ENCODE peak calls at places on chromosome 21, in six cellular contexts. One of them, this sample, is unnamed.

GRCh38 chr21:16291296-16291695 is 561.5 kb downstream of the USP25 start:
- DNase-seq in H9: no peak
- DNase-seq in IMR-90: no peak
- DNase-seq in endothelial cell of umbilical vein: no peak
- DNase-seq in HCT116: no peak
- DNase-seq in fibroblast of lung: no peak
- DNase-seq in this sample: no peak

GRCh38 chr21:37800496-37801061 is 115.7 kb downstream of the KCNJ6 start:
- DNase-seq in HCT116: no peak
- DNase-seq in endothelial cell of umbilical vein: peak; percentile 23
- DNase-seq in fibroblast of lung: peak; percentile 33
- DNase-seq in H9: no peak
- DNase-seq in IMR-90: peak; percentile 25
- DNase-seq in this sample: no peak

GRCh38 chr21:37915516-37915915 is 741 bp downstream of the KCNJ6 start:
- DNase-seq in fibroblast of lung: no peak
- DNase-seq in IMR-90: no peak
- DNase-seq in H9: peak; percentile 43
- DNase-seq in endothelial cell of umbilical vein: no peak
- DNase-seq in HCT116: no peak
- DNase-seq in this sample: no peak

GRCh38 chr21:15682977-15683376 is 46.8 kb upstream of the USP25 start:
- DNase-seq in H9: no peak
- DNase-seq in fibroblast of lung: peak; percentile 47
- DNase-seq in IMR-90: peak; percentile 57
- DNase-seq in endothelial cell of umbilical vein: peak; percentile 92
- DNase-seq in HCT116: no peak
- DNase-seq in this sample: peak; percentile 47

GRCh38 chr21:28268685-28269084 is 724.0 kb downstream of the LTN1 start:
- DNase-seq in H9: no peak
- DNase-seq in fibroblast of lung: no peak
- DNase-seq in HCT116: no peak
- DNase-seq in endothelial cell of umbilical vein: no peak
- DNase-seq in IMR-90: no peak
- DNase-seq in this sample: no peak

GRCh38 chr21:38351961-38352521 is 95.2 kb downstream of the KCNJ15 start:
- DNase-seq in endothelial cell of umbilical vein: peak; percentile 72
- DNase-seq in HCT116: no peak
- DNase-seq in H9: no peak
- DNase-seq in IMR-90: peak; percentile 90
- DNase-seq in fibroblast of lung: peak; percentile 77
- DNase-seq in this sample: peak; percentile 93

GRCh38 chr21:16640297-16641027 is 872.4 kb upstream of the CXADR start:
- DNase-seq in H9: no peak
- DNase-seq in endothelial cell of umbilical vein: no peak
- DNase-seq in fibroblast of lung: no peak
- DNase-seq in IMR-90: no peak
- DNase-seq in HCT116: no peak
- DNase-seq in this sample: no peak

GRCh38 chr21:42753804-42754203 is 100.4 kb downstream of the PDE9A start:
- DNase-seq in HCT116: no peak
- DNase-seq in fibroblast of lung: no peak
- DNase-seq in endothelial cell of umbilical vein: no peak
- DNase-seq in IMR-90: no peak
- DNase-seq in H9: no peak
- DNase-seq in this sample: no peak

GRCh38 chr21:38349111-38349746 is 92.4 kb downstream of the KCNJ15 start:
- DNase-seq in endothelial cell of umbilical vein: peak; percentile 36
- DNase-seq in HCT116: no peak
- DNase-seq in H9: no peak
- DNase-seq in IMR-90: peak; percentile 6
- DNase-seq in fibroblast of lung: no peak
- DNase-seq in this sample: peak; percentile 99

GRCh38 chr21:42684109-42684916 is 30.9 kb downstream of the PDE9A start:
- DNase-seq in IMR-90: no peak
- DNase-seq in endothelial cell of umbilical vein: no peak
- DNase-seq in H9: no peak
- DNase-seq in HCT116: no peak
- DNase-seq in fibroblast of lung: no peak
- DNase-seq in this sample: no peak

GRCh38 chr21:29289317-29289716 is 9.4 kb upstream of the BACH1 start:
- DNase-seq in IMR-90: no peak
- DNase-seq in fibroblast of lung: no peak
- DNase-seq in HCT116: no peak
- DNase-seq in endothelial cell of umbilical vein: peak; percentile 85
- DNase-seq in H9: no peak
- DNase-seq in this sample: no peak

GRCh38 chr21:22763442-22763841 is 1765.2 kb downstream of the NCAM2 start:
- DNase-seq in fibroblast of lung: no peak
- DNase-seq in H9: no peak
- DNase-seq in IMR-90: no peak
- DNase-seq in HCT116: no peak
- DNase-seq in endothelial cell of umbilical vein: no peak
- DNase-seq in this sample: no peak

GRCh38 chr21:16597768-16598167 is 868.0 kb downstream of the USP25 start:
- DNase-seq in H9: no peak
- DNase-seq in fibroblast of lung: no peak
- DNase-seq in HCT116: no peak
- DNase-seq in IMR-90: no peak
- DNase-seq in endothelial cell of umbilical vein: no peak
- DNase-seq in this sample: no peak

GRCh38 chr21:21714396-21714795 is 716.2 kb downstream of the NCAM2 start:
- DNase-seq in H9: no peak
- DNase-seq in HCT116: no peak
- DNase-seq in fibroblast of lung: peak; percentile 72
- DNase-seq in endothelial cell of umbilical vein: no peak
- DNase-seq in IMR-90: peak; percentile 82
- DNase-seq in this sample: peak; percentile 93

GRCh38 chr21:15004721-15005370 is 60.0 kb downstream of the NRIP1 start:
- DNase-seq in endothelial cell of umbilical vein: no peak
- DNase-seq in fibroblast of lung: no peak
- DNase-seq in H9: no peak
- DNase-seq in IMR-90: peak; percentile 73
- DNase-seq in HCT116: no peak
- DNase-seq in this sample: peak; percentile 70

GRCh38 chr21:35323947-35324346 is 274.8 kb upstream of the RUNX1 start:
- DNase-seq in endothelial cell of umbilical vein: no peak
- DNase-seq in IMR-90: no peak
- DNase-seq in HCT116: no peak
- DNase-seq in H9: no peak
- DNase-seq in fibroblast of lung: peak; percentile 77
- DNase-seq in this sample: no peak

GRCh38 chr21:31276663-31277062 is 67.4 kb downstream of the TIAM1 start:
- DNase-seq in fibroblast of lung: no peak
- DNase-seq in IMR-90: no peak
- DNase-seq in endothelial cell of umbilical vein: no peak
- DNase-seq in H9: no peak
- DNase-seq in HCT116: no peak
- DNase-seq in this sample: no peak

GRCh38 chr21:42670058-42670830 is 16.8 kb downstream of the PDE9A start:
- DNase-seq in fibroblast of lung: no peak
- DNase-seq in HCT116: no peak
- DNase-seq in H9: no peak
- DNase-seq in endothelial cell of umbilical vein: no peak
- DNase-seq in IMR-90: no peak
- DNase-seq in this sample: no peak

GRCh38 chr21:28230559-28230958 is 762.1 kb downstream of the LTN1 start:
- DNase-seq in endothelial cell of umbilical vein: peak; percentile 49
- DNase-seq in HCT116: no peak
- DNase-seq in H9: no peak
- DNase-seq in IMR-90: peak; percentile 33
- DNase-seq in fibroblast of lung: no peak
- DNase-seq in this sample: no peak

GRCh38 chr21:35226960-35227741 is 178.0 kb upstream of the RUNX1 start:
- DNase-seq in H9: no peak
- DNase-seq in IMR-90: no peak
- DNase-seq in HCT116: no peak
- DNase-seq in fibroblast of lung: no peak
- DNase-seq in endothelial cell of umbilical vein: no peak
- DNase-seq in this sample: no peak

GRCh38 chr21:34959607-34960006 is 89.5 kb downstream of the RUNX1 start:
- DNase-seq in endothelial cell of umbilical vein: no peak
- DNase-seq in IMR-90: no peak
- DNase-seq in HCT116: no peak
- DNase-seq in H9: no peak
- DNase-seq in fibroblast of lung: no peak
- DNase-seq in this sample: no peak

GRCh38 chr21:17435565-17436543 is 77.0 kb upstream of the CXADR start:
- DNase-seq in HCT116: no peak
- DNase-seq in H9: no peak
- DNase-seq in fibroblast of lung: no peak
- DNase-seq in IMR-90: no peak
- DNase-seq in endothelial cell of umbilical vein: peak; percentile 26
- DNase-seq in this sample: no peak

GRCh38 chr21:39136711-39137110 is 46.5 kb downstream of the PSMG1 start:
- DNase-seq in IMR-90: peak; percentile 47
- DNase-seq in H9: no peak
- DNase-seq in HCT116: no peak
- DNase-seq in endothelial cell of umbilical vein: no peak
- DNase-seq in fibroblast of lung: no peak
- DNase-seq in this sample: peak; percentile 42

GRCh38 chr21:35072960-35073359 is 23.9 kb upstream of the RUNX1 start:
- DNase-seq in H9: no peak
- DNase-seq in HCT116: no peak
- DNase-seq in fibroblast of lung: peak; percentile 45
- DNase-seq in IMR-90: peak; percentile 77
- DNase-seq in endothelial cell of umbilical vein: peak; percentile 60
- DNase-seq in this sample: no peak

GRCh38 chr21:42624095-42624830 is 29.2 kb upstream of the PDE9A start:
- DNase-seq in endothelial cell of umbilical vein: no peak
- DNase-seq in fibroblast of lung: no peak
- DNase-seq in H9: no peak
- DNase-seq in IMR-90: no peak
- DNase-seq in HCT116: no peak
- DNase-seq in this sample: no peak

GRCh38 chr21:42703173-42703908 is 49.9 kb downstream of the PDE9A start:
- DNase-seq in H9: no peak
- DNase-seq in fibroblast of lung: no peak
- DNase-seq in endothelial cell of umbilical vein: no peak
- DNase-seq in IMR-90: no peak
- DNase-seq in HCT116: no peak
- DNase-seq in this sample: no peak

GRCh38 chr21:18449586-18449985 is 46.0 kb upstream of the TMPRSS15 start:
- DNase-seq in HCT116: no peak
- DNase-seq in H9: no peak
- DNase-seq in endothelial cell of umbilical vein: no peak
- DNase-seq in fibroblast of lung: no peak
- DNase-seq in IMR-90: no peak
- DNase-seq in this sample: no peak

GRCh38 chr21:36547464-36547863 is 67.5 kb upstream of the CLDN14 start:
- DNase-seq in IMR-90: no peak
- DNase-seq in H9: no peak
- DNase-seq in HCT116: no peak
- DNase-seq in endothelial cell of umbilical vein: no peak
- DNase-seq in fibroblast of lung: no peak
- DNase-seq in this sample: no peak
- H2AFZ ChIP-seq in IMR-90: no peak overlapping the region
- H2AFZ ChIP-seq in H9: no peak overlapping the region
- H2AFZ ChIP-seq in HCT116: no peak overlapping the region
- H2AFZ ChIP-seq in endothelial cell of umbilical vein: no peak overlapping the region
- H2AFZ ChIP-seq in fibroblast of lung: no peak overlapping the region
- H2AFZ ChIP-seq in this sample: no peak overlapping the region

DNA sequence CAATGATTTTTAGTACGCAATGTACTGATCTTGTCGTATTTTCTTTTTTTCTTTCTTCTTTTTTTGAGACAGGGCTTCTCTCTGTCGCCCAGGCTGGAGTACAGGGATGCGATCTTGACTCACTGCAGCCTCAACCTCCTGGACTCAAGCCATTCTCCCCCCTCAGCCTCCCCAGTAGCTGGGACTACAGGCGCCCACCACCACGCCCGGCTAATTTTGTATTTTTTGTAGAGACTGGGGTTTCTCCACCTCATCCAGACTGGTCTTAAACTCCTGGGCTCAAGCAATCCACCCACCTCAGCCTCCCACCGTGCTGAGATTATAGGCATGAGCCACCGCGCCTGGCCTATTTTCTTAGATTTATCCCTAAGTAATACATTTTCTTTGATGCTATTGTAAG is 43.9 kb upstream of the COL6A2 start:
- DNase-seq in fibroblast of lung: no peak
- DNase-seq in HCT116: no peak
- DNase-seq in IMR-90: no peak
- DNase-seq in H9: no peak
- DNase-seq in endothelial cell of umbilical vein: no peak
- DNase-seq in this sample: no peak
- H3K27ac ChIP-seq in fibroblast of lung: peak overlapping the region; percentile 84
- H3K27ac ChIP-seq in HCT116: no peak overlapping the region
- H3K27ac ChIP-seq in IMR-90: peak overlapping the region; percentile 99
- H3K27ac ChIP-seq in H9: no peak overlapping the region
- H3K27ac ChIP-seq in endothelial cell of umbilical vein: no peak overlapping the region
- H3K27ac ChIP-seq in this sample: peak overlapping the region; percentile 97

GRCh38 chr21:26840912-26841311 is 4.3 kb downstream of the ADAMTS1 start:
- DNase-seq in HCT116: no peak
- DNase-seq in fibroblast of lung: peak; percentile 86
- DNase-seq in H9: no peak
- DNase-seq in IMR-90: peak; percentile 76
- DNase-seq in endothelial cell of umbilical vein: peak; percentile 57
- DNase-seq in this sample: peak; percentile 67

GRCh38 chr21:26842976-26843911 is 2.0 kb downstream of the ADAMTS1 start:
- DNase-seq in fibroblast of lung: peak; percentile 97
- DNase-seq in endothelial cell of umbilical vein: peak; percentile 94
- DNase-seq in IMR-90: peak; percentile 96
- DNase-seq in HCT116: no peak
- DNase-seq in H9: peak; percentile 86
- DNase-seq in this sample: peak; percentile 91

GRCh38 chr21:26840206-26840605 is 5.0 kb downstream of the ADAMTS1 start:
- DNase-seq in HCT116: no peak
- DNase-seq in fibroblast of lung: peak; percentile 9
- DNase-seq in endothelial cell of umbilical vein: no peak
- DNase-seq in IMR-90: no peak
- DNase-seq in H9: no peak
- DNase-seq in this sample: no peak

GRCh38 chr21:26843912-26844257 is 1.3 kb downstream of the ADAMTS1 start:
- DNase-seq in fibroblast of lung: peak; percentile 62
- DNase-seq in endothelial cell of umbilical vein: no peak
- DNase-seq in IMR-90: peak; percentile 55
- DNase-seq in H9: no peak
- DNase-seq in HCT116: no peak
- DNase-seq in this sample: peak; percentile 85

DNA sequence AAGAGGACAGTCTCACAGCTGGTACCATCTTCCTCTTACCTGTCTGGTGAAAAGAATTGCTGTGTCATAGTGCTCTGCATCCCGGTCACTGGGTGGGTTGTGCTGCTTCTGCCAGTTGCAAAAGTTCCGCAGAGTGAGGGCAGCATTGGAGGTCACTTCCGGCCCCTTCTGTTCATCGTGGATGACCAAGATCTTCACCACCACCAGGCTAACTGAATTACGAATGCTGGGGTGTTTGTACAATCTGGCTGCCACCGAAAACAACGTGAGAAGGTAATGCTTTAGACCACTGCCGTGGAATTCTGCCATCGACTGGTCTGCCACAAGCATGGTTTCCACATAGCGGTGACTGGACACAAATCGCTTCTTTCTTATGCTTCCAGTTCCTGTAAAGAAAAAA is 2.9 kb downstream of the ADAMTS1 start:
- DNase-seq in fibroblast of lung: peak; percentile 61
- DNase-seq in IMR-90: peak; percentile 64
- DNase-seq in endothelial cell of umbilical vein: no peak
- DNase-seq in H9: no peak
- DNase-seq in HCT116: no peak
- DNase-seq in this sample: no peak
- H3K9ac ChIP-seq in fibroblast of lung: peak overlapping the region; percentile 11
- H3K9ac ChIP-seq in IMR-90: peak overlapping the region; percentile 53
- H3K9ac ChIP-seq in endothelial cell of umbilical vein: peak overlapping the region; percentile 86
- H3K9ac ChIP-seq in H9: no peak overlapping the region
- H3K9ac ChIP-seq in HCT116: no peak overlapping the region
- H3K9ac ChIP-seq in this sample: peak overlapping the region; percentile 90

GRCh38 chr21:33203371-33203724 is 26.4 kb upstream of the IFNAR2 start:
- DNase-seq in IMR-90: no peak
- DNase-seq in endothelial cell of umbilical vein: no peak
- DNase-seq in fibroblast of lung: no peak
- DNase-seq in HCT116: no peak
- DNase-seq in H9: no peak
- DNase-seq in this sample: no peak
- H2AFZ ChIP-seq in IMR-90: peak overlapping the region; percentile 3
- H2AFZ ChIP-seq in endothelial cell of umbilical vein: no peak overlapping the region
- H2AFZ ChIP-seq in fibroblast of lung: no peak overlapping the region
- H2AFZ ChIP-seq in HCT116: no peak overlapping the region
- H2AFZ ChIP-seq in H9: no peak overlapping the region
- H2AFZ ChIP-seq in this sample: peak overlapping the region; percentile 23